ENCODE peak calls at places on chromosomes 7 and 10, in six cellular contexts. Y is esophagus squamous epithelium; D is fibroblast of the aortic adventitia; H is effector memory CD4-positive, alpha-beta T cell; K is AG09309; V is colonic mucosa. G is an unnamed sample.

GRCh38 chr7:139774376-139774775 is 3.4 kb downstream of the HIPK2 start:
- DNase-seq in Y (no peak), D (peak; percentile 75), H (no peak), K (peak; percentile 55), V (no peak), G (no peak)

GRCh38 chr7:67625257-67625713 is 628.7 kb downstream of the TYW1 start:
- DNase-seq in Y (no peak), D (peak; percentile 37), H (no peak), K (no peak), V (peak; percentile 44), G (no peak)

GRCh38 chr7:55570939-55571338 is 1.4 kb downstream of the VOPP1 start:
- DNase-seq in Y (no peak), D (peak; percentile 84), H (no peak), K (peak; percentile 38), V (no peak), G (no peak)

GRCh38 chr7:31488562-31489203 is 25.2 kb upstream of the ITPRID1 start:
- DNase-seq in Y (no peak), D (peak; percentile 53), H (no peak), K (no peak), V (peak; percentile 60), G (no peak)

GRCh38 chr7:79610301-79610700 is 156.8 kb upstream of the MAGI2 start:
- DNase-seq in Y (no peak), D (peak; percentile 83), H (no peak), K (peak; percentile 8), V (no peak), G (no peak)

GRCh38 chr7:33185786-33186185 is 56.4 kb downstream of the BBS9 start:
- DNase-seq in Y (no peak), D (peak; percentile 77), H (no peak), K (no peak), V (no peak), G (no peak)

GRCh38 chr10:14971867-14972448 is 12.8 kb downstream of the MEIG1 start:
- DNase-seq in Y (no peak), D (peak; percentile 10), H (no peak), K (no peak), V (no peak), G (no peak)

GRCh38 chr7:131648491-131648890 is 92.1 kb upstream of the PODXL start:
- DNase-seq in Y (no peak), D (peak; percentile 27), H (no peak), K (no peak), V (no peak), G (no peak)

GRCh38 chr7:127437241-127437640 is 44.7 kb upstream of the ZNF800 start:
- DNase-seq in Y (no peak), D (no peak), H (no peak), K (no peak), V (no peak), G (no peak)

GRCh38 chr10:18610517-18610916 is 40.9 kb downstream of the NSUN6 start:
- DNase-seq in Y (no peak), D (peak; percentile 89), H (no peak), K (peak; percentile 16), V (peak; percentile 47), G (no peak)

GRCh38 chr7:111486472-111487142 is 75.7 kb downstream of the IMMP2L start:
- DNase-seq in Y (no peak), D (peak; percentile 78), H (no peak), K (peak; percentile 13), V (no peak), G (no peak)

GRCh38 chr7:24756545-24756988 is 697 bp downstream of the GSDME start:
- DNase-seq in Y (no peak), D (no peak), H (no peak), K (no peak), V (no peak), G (no peak)

GRCh38 chr10:35006836-35007235 is 83.3 kb downstream of the CUL2 start:
- DNase-seq in Y (no peak), D (peak; percentile 74), H (no peak), K (no peak), V (no peak), G (no peak)

GRCh38 chr7:27576360-27576944 is 86.2 kb downstream of the HIBADH start:
- DNase-seq in Y (no peak), D (peak; percentile 64), H (no peak), K (peak; percentile 10), V (no peak), G (no peak)

GRCh38 chr10:72077275-72077990 is 10.9 kb downstream of the SPOCK2 start:
- DNase-seq in Y (no peak), D (no peak), H (no peak), K (no peak), V (no peak), G (no peak)

GRCh38 chr10:8052344-8052969 is 2.0 kb upstream of the GATA3 start:
- DNase-seq in Y (no peak), D (no peak), H (no peak), K (no peak), V (no peak), G (no peak)

GRCh38 chr10:98446121-98446655 is 547 bp downstream of the HPS1 start:
- DNase-seq in Y (no peak), D (peak; percentile 41), H (no peak), K (no peak), V (peak; percentile 35), G (no peak)

GRCh38 chr10:1629326-1630036 is 107.8 kb downstream of the ADARB2 start:
- DNase-seq in Y (no peak), D (no peak), H (no peak), K (no peak), V (no peak), G (no peak)

GRCh38 chr10:97574374-97575100 is 2.0 kb downstream of the ANKRD2 start:
- DNase-seq in Y (no peak), D (peak; percentile 58), H (no peak), K (peak; percentile 14), V (peak; percentile 58), G (no peak)

GRCh38 chr7:5223646-5224340 is 33.8 kb downstream of the WIPI2 start:
- DNase-seq in Y (no peak), D (no peak), H (no peak), K (no peak), V (no peak), G (no peak)

GRCh38 chr7:55018361-55019328 is at the start of gene EGFR:
- DNase-seq in Y (no peak), D (peak; percentile 76), H (no peak), K (no peak), V (peak; percentile 89), G (peak; percentile 29)

GRCh38 chr10:128867119-128867518 is 599.9 kb upstream of the MGMT start:
- DNase-seq in Y (no peak), D (no peak), H (no peak), K (no peak), V (no peak), G (no peak)

GRCh38 chr7:86469680-86470295 is 173.9 kb upstream of the GRM3 start:
- DNase-seq in Y (no peak), D (peak; percentile 50), H (no peak), K (no peak), V (peak; percentile 62), G (no peak)

GRCh38 chr10:17077251-17077904 is 52.2 kb downstream of the CUBN start:
- DNase-seq in Y (no peak), D (peak; percentile 68), H (no peak), K (no peak), V (no peak), G (no peak)

GRCh38 chr7:69597278-69598076 is 798 bp upstream of the AUTS2 start:
- DNase-seq in Y (no peak), D (no peak), H (no peak), K (no peak), V (peak; percentile 22), G (no peak)

GRCh38 chr7:20260219-20260618 is 43.0 kb upstream of the MACC1 start:
- DNase-seq in Y (no peak), D (peak; percentile 97), H (no peak), K (no peak), V (no peak), G (no peak)

GRCh38 chr7:87032604-87033003 is 26.9 kb downstream of the ELAPOR2 start:
- DNase-seq in Y (no peak), D (no peak), H (no peak), K (no peak), V (no peak), G (no peak)

GRCh38 chr10:60964257-60965235 is 20.6 kb upstream of the RHOBTB1 start:
- DNase-seq in Y (no peak), D (peak; percentile 88), H (no peak), K (no peak), V (peak; percentile 75), G (no peak)

GRCh38 chr10:89438525-89438924 is 24.2 kb downstream of the IFIT5 start:
- DNase-seq in Y (no peak), D (no peak), H (no peak), K (no peak), V (no peak), G (no peak)

GRCh38 chr7:132149801-132150310 is 426.4 kb downstream of the PLXNA4 start:
- DNase-seq in Y (no peak), D (no peak), H (no peak), K (no peak), V (no peak), G (no peak)

GRCh38 chr10:132914732-132915131 is 27.6 kb downstream of the CFAP46 start:
- DNase-seq in Y (no peak), D (no peak), H (no peak), K (no peak), V (no peak), G (no peak)

GRCh38 chr7:117014673-117015133 is 61.4 kb downstream of the ST7 start:
- DNase-seq in Y (no peak), D (peak; percentile 68), H (no peak), K (no peak), V (peak; percentile 40), G (no peak)

G was measured in cortex of kidney.